ENCODE peak calls at places on chromosomes 11 and 22, in six cellular contexts. One of them, this sample, is unnamed. For H3K9me3, the result is how much of the 10 kb centered on the place peaks cover.

GRCh38 chr11:65808744-65809341 is 22.0 kb downstream of the OVOL1 start:
- DNase-seq in hepatocyte: no peak
- DNase-seq in mammary epithelial cell: no peak
- DNase-seq in thoracic aorta: no peak
- DNase-seq in A549: no peak
- DNase-seq in left ventricle myocardium inferior: no peak
- DNase-seq in this sample: no peak

GRCh38 chr11:126192386-126192785 is 19.1 kb downstream of the RPUSD4 start:
- DNase-seq in hepatocyte: no peak
- DNase-seq in mammary epithelial cell: no peak
- DNase-seq in thoracic aorta: no peak
- DNase-seq in A549: no peak
- DNase-seq in left ventricle myocardium inferior: no peak
- DNase-seq in this sample: no peak

GRCh38 chr22:31870890-31871289 is 73.4 kb upstream of the YWHAH start:
- DNase-seq in hepatocyte: peak
- DNase-seq in mammary epithelial cell: peak
- DNase-seq in thoracic aorta: no peak
- DNase-seq in A549: peak
- DNase-seq in left ventricle myocardium inferior: no peak
- DNase-seq in this sample: no peak

GRCh38 chr11:72607496-72607895 is 66.7 kb downstream of the PDE2A start:
- DNase-seq in hepatocyte: no peak
- DNase-seq in mammary epithelial cell: no peak
- DNase-seq in thoracic aorta: no peak
- DNase-seq in A549: no peak
- DNase-seq in left ventricle myocardium inferior: no peak
- DNase-seq in this sample: no peak

GRCh38 chr11:43868852-43869567 is 11.6 kb upstream of the ALKBH3 start:
- DNase-seq in hepatocyte: peak
- DNase-seq in mammary epithelial cell: peak
- DNase-seq in thoracic aorta: no peak
- DNase-seq in A549: peak
- DNase-seq in left ventricle myocardium inferior: no peak
- DNase-seq in this sample: no peak

GRCh38 chr11:90341986-90342385 is 119.1 kb upstream of the CHORDC1 start:
- DNase-seq in hepatocyte: no peak
- DNase-seq in mammary epithelial cell: no peak
- DNase-seq in thoracic aorta: no peak
- DNase-seq in A549: no peak
- DNase-seq in left ventricle myocardium inferior: no peak
- DNase-seq in this sample: no peak

GRCh38 chr11:124874571-124875255 is 9.5 kb downstream of the ROBO3 start:
- DNase-seq in hepatocyte: no peak
- DNase-seq in mammary epithelial cell: no peak
- DNase-seq in thoracic aorta: no peak
- DNase-seq in A549: no peak
- DNase-seq in left ventricle myocardium inferior: no peak
- DNase-seq in this sample: peak

GRCh38 chr11:125945011-125945796 is 640 bp upstream of the VSIG10L2 start:
- DNase-seq in hepatocyte: no peak
- DNase-seq in mammary epithelial cell: no peak
- DNase-seq in thoracic aorta: no peak
- DNase-seq in A549: no peak
- DNase-seq in left ventricle myocardium inferior: no peak
- DNase-seq in this sample: peak

GRCh38 chr11:93652161-93652597 is 9.3 kb upstream of the CEP295 start:
- DNase-seq in hepatocyte: peak
- DNase-seq in mammary epithelial cell: peak
- DNase-seq in thoracic aorta: no peak
- DNase-seq in A549: peak
- DNase-seq in left ventricle myocardium inferior: no peak
- DNase-seq in this sample: no peak

GRCh38 chr11:111908639-111909305 is 2.8 kb downstream of the CRYAB start:
- DNase-seq in hepatocyte: no peak
- DNase-seq in mammary epithelial cell: no peak
- DNase-seq in thoracic aorta: no peak
- DNase-seq in A549: no peak
- DNase-seq in left ventricle myocardium inferior: no peak
- DNase-seq in this sample: no peak

GRCh38 chr11:87583931-87584330 is 546.2 kb downstream of the TMEM135 start:
- DNase-seq in hepatocyte: no peak
- DNase-seq in mammary epithelial cell: peak
- DNase-seq in thoracic aorta: no peak
- DNase-seq in A549: no peak
- DNase-seq in left ventricle myocardium inferior: no peak
- DNase-seq in this sample: no peak

GRCh38 chr11:31106326-31106725 is 263.2 kb downstream of the DCDC1 start:
- DNase-seq in hepatocyte: no peak
- DNase-seq in mammary epithelial cell: no peak
- DNase-seq in thoracic aorta: no peak
- DNase-seq in A549: no peak
- DNase-seq in left ventricle myocardium inferior: no peak
- DNase-seq in this sample: no peak

GRCh38 chr11:118415739-118416068 is 14.3 kb downstream of the ATP5MG start:
- DNase-seq in hepatocyte: peak
- DNase-seq in mammary epithelial cell: peak
- DNase-seq in thoracic aorta: no peak
- DNase-seq in A549: peak
- DNase-seq in left ventricle myocardium inferior: no peak
- DNase-seq in this sample: no peak

GRCh38 chr11:104653011-104653806 is 245.1 kb downstream of the CASP12 start:
- DNase-seq in hepatocyte: no peak
- DNase-seq in mammary epithelial cell: no peak
- DNase-seq in thoracic aorta: no peak
- DNase-seq in A549: no peak
- DNase-seq in left ventricle myocardium inferior: no peak
- DNase-seq in this sample: no peak

GRCh38 chr11:96292291-96293010 is 50.5 kb downstream of the MAML2 start:
- DNase-seq in hepatocyte: no peak
- DNase-seq in mammary epithelial cell: no peak
- DNase-seq in thoracic aorta: no peak
- DNase-seq in A549: no peak
- DNase-seq in left ventricle myocardium inferior: no peak
- DNase-seq in this sample: no peak

GRCh38 chr11:69808708-69809107 is 10.5 kb downstream of the FGF3 start:
- DNase-seq in hepatocyte: no peak
- DNase-seq in mammary epithelial cell: no peak
- DNase-seq in thoracic aorta: no peak
- DNase-seq in A549: no peak
- DNase-seq in left ventricle myocardium inferior: no peak
- DNase-seq in this sample: no peak

GRCh38 chr22:25525376-25525775 is 39.1 kb upstream of the GRK3 start:
- DNase-seq in hepatocyte: no peak
- DNase-seq in mammary epithelial cell: no peak
- DNase-seq in thoracic aorta: no peak
- DNase-seq in A549: no peak
- DNase-seq in left ventricle myocardium inferior: no peak
- DNase-seq in this sample: no peak

GRCh38 chr11:112958670-112959069 is 2.5 kb upstream of the NCAM1 start:
- DNase-seq in hepatocyte: no peak
- DNase-seq in mammary epithelial cell: peak
- DNase-seq in thoracic aorta: no peak
- DNase-seq in A549: peak
- DNase-seq in left ventricle myocardium inferior: no peak
- DNase-seq in this sample: no peak
- TF ChIP-seq CTCF in hepatocyte: peak
- TF ChIP-seq CTCF in mammary epithelial cell: no peak
- TF ChIP-seq CTCF in thoracic aorta: no peak
- TF ChIP-seq CTCF in A549: no peak
- TF ChIP-seq CTCF in left ventricle myocardium inferior: peak
- TF ChIP-seq CTCF in this sample: no peak

DNA sequence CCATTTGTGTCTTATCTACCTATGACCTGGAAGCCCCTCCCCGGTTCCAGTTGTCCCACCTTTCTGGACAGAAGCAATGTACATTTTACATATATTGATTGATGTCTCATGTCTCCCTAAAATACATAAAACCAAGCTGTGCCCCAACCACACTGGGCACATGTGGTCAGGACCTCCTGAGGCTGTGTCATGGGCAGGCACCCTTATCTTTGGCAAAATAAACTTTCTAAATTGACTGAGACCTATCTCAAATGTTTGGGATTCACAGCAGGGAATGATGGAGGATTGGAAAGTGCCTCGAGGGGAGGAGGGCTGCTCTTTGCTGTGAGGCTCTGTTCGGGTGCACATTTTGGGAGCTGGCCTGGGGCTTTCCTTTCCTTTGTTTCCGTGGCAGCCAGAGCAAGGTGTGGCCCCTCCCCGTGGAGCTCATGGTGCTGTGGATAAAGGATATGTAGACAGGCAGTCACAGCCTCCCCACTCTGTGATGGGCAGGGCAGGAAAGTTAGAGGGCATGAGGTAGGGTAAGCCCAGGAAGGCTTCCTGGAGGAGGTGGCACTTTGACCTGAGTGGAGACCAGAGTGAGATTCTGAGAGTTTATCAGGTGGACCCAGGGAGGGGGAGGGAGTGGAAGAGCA is 615.6 kb downstream of the TBC1D22A start:
- DNase-seq in hepatocyte: no peak
- DNase-seq in mammary epithelial cell: no peak
- DNase-seq in thoracic aorta: no peak
- DNase-seq in A549: no peak
- DNase-seq in left ventricle myocardium inferior: no peak
- DNase-seq in this sample: peak
- H3K9me3 ChIP-seq in hepatocyte: under half
- H3K9me3 ChIP-seq in mammary epithelial cell: under half
- H3K9me3 ChIP-seq in thoracic aorta: under half
- H3K9me3 ChIP-seq in A549: under half
- H3K9me3 ChIP-seq in left ventricle myocardium inferior: under half
- H3K9me3 ChIP-seq in this sample: under half

DNA sequence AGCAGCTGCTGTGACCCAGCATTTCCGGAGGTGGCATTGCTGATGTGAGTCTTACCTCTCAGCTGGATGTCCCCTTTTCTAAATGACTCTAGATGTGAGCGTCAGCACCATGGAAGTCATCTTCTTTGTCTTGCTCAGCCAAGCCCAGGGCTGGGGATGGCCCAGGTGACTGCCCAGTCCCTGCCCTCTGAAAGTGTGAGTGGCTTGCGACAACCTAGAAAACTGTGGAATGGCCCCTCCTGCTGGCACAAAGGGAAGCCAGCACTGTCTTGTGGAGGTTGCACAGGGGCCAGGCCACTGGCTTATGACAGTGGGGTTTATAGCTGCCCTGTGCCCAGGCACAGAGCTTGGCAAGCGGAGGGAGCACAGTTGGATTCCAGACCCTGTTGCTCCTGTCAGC is 6.2 kb downstream of the TUB start:
- DNase-seq in hepatocyte: no peak
- DNase-seq in mammary epithelial cell: no peak
- DNase-seq in thoracic aorta: no peak
- DNase-seq in A549: peak
- DNase-seq in left ventricle myocardium inferior: no peak
- DNase-seq in this sample: no peak
- TF ChIP-seq CTCF in hepatocyte: peak
- TF ChIP-seq CTCF in mammary epithelial cell: peak
- TF ChIP-seq CTCF in thoracic aorta: no peak
- TF ChIP-seq CTCF in A549: peak
- TF ChIP-seq CTCF in left ventricle myocardium inferior: peak
- TF ChIP-seq CTCF in this sample: no peak

GRCh38 chr22:45308624-45309421 is 911 bp upstream of the FAM118A start:
- DNase-seq in hepatocyte: no peak
- DNase-seq in mammary epithelial cell: no peak
- DNase-seq in thoracic aorta: no peak
- DNase-seq in A549: no peak
- DNase-seq in left ventricle myocardium inferior: no peak
- DNase-seq in this sample: no peak
- H3K9me3 ChIP-seq in hepatocyte: under half
- H3K9me3 ChIP-seq in mammary epithelial cell: under half
- H3K9me3 ChIP-seq in thoracic aorta: under half
- H3K9me3 ChIP-seq in A549: under half
- H3K9me3 ChIP-seq in left ventricle myocardium inferior: under half
- H3K9me3 ChIP-seq in this sample: under half

GRCh38 chr11:74318241-74318932 is 6.9 kb upstream of the P4HA3 start:
- DNase-seq in hepatocyte: no peak
- DNase-seq in mammary epithelial cell: no peak
- DNase-seq in thoracic aorta: no peak
- DNase-seq in A549: no peak
- DNase-seq in left ventricle myocardium inferior: no peak
- DNase-seq in this sample: no peak
- TF ChIP-seq CTCF in hepatocyte: no peak
- TF ChIP-seq CTCF in mammary epithelial cell: no peak
- TF ChIP-seq CTCF in thoracic aorta: no peak
- TF ChIP-seq CTCF in A549: no peak
- TF ChIP-seq CTCF in left ventricle myocardium inferior: no peak
- TF ChIP-seq CTCF in this sample: no peak

This sample was measured in upper lobe of right lung.